ENCODE peak calls at places on chromosomes 3 and 15, in five cellular contexts. B is psoas muscle, P is mucosa of descending colon, A is upper lobe of left lung, O is PC-3. V is an unnamed sample. For H3K4me1 and H3K9me3, the result is how much of the 10 kb centered on the place peaks cover.

GRCh38 chr3:182083112-182083511 is 371.4 kb downstream of the SOX2 start:
- ATAC-seq in P (no peak), B (no peak), A (no peak), O (no peak), V (no peak)

GRCh38 chr3:26920579-26920978 is 298.0 kb downstream of the LRRC3B start:
- ATAC-seq in O (no peak), A (no peak), P (peak), B (no peak), V (no peak)

GRCh38 chr15:93289951-93290350 is 200.9 kb upstream of the RGMA start:
- ATAC-seq in A (no peak), O (no peak), B (no peak), P (no peak), V (no peak)

GRCh38 chr3:179949869-179950268 is 86.9 kb downstream of the PEX5L start:
- ATAC-seq in O (no peak), A (no peak), B (no peak), P (no peak), V (no peak)

GRCh38 chr15:29687204-29687768 is 135.0 kb downstream of the TJP1 start:
- ATAC-seq in O (no peak), B (no peak), A (no peak), P (peak), V (no peak)

GRCh38 chr3:53721187-53721946 is 124.9 kb downstream of the CHDH start:
- ATAC-seq in P (no peak), A (no peak), O (peak), B (no peak), V (no peak)

GRCh38 chr3:171347017-171347979 is 112.9 kb downstream of the TNIK start:
- ATAC-seq in B (peak), A (peak), O (peak), P (peak), V (no peak)

GRCh38 chr3:52108302-52109232 is 45.7 kb downstream of the POC1A start:
- ATAC-seq in A (no peak), O (no peak), B (peak), P (no peak), V (peak)

GRCh38 chr15:49387471-49387870 is 35.6 kb upstream of the FGF7 start:
- ATAC-seq in P (no peak), B (no peak), O (no peak), A (no peak), V (no peak)

GRCh38 chr3:125207949-125208568 is 4.5 kb downstream of the SLC12A8 start:
- ATAC-seq in A (no peak), O (no peak), P (no peak), B (no peak), V (no peak)

GRCh38 chr15:50183112-50183794 is 1.3 kb downstream of the SLC27A2 start:
- ATAC-seq in A (no peak), P (peak), B (no peak), O (no peak), V (no peak)

GRCh38 chr3:66989860-66990696 is 8.0 kb upstream of the KBTBD8 start:
- ATAC-seq in O (peak), P (no peak), B (no peak), A (no peak), V (no peak)

GRCh38 chr3:114639171-114639570 is 345.3 kb downstream of the TIGIT start:
- ATAC-seq in B (no peak), A (no peak), P (no peak), O (no peak), V (no peak)

GRCh38 chr15:50123861-50124556 is 5.0 kb upstream of the ATP8B4 start:
- ATAC-seq in P (no peak), A (no peak), O (no peak), B (no peak), V (no peak)

GRCh38 chr3:112803472-112803871 is 43.2 kb downstream of the CD200R1L start:
- ATAC-seq in O (no peak), A (no peak), P (no peak), B (no peak), V (no peak)

GRCh38 chr3:195224156-195224979 is 46.6 kb downstream of the XXYLT1 start:
- ATAC-seq in P (no peak), B (no peak), A (no peak), O (peak), V (no peak)

GRCh38 chr15:55253580-55253979 is 36.0 kb downstream of the RAB27A start:
- ATAC-seq in P (no peak), A (no peak), B (no peak), O (no peak), V (no peak)

GRCh38 chr3:133258358-133258757 is 141.5 kb upstream of the BFSP2 start:
- ATAC-seq in B (no peak), A (no peak), O (no peak), P (no peak), V (no peak)

DNA sequence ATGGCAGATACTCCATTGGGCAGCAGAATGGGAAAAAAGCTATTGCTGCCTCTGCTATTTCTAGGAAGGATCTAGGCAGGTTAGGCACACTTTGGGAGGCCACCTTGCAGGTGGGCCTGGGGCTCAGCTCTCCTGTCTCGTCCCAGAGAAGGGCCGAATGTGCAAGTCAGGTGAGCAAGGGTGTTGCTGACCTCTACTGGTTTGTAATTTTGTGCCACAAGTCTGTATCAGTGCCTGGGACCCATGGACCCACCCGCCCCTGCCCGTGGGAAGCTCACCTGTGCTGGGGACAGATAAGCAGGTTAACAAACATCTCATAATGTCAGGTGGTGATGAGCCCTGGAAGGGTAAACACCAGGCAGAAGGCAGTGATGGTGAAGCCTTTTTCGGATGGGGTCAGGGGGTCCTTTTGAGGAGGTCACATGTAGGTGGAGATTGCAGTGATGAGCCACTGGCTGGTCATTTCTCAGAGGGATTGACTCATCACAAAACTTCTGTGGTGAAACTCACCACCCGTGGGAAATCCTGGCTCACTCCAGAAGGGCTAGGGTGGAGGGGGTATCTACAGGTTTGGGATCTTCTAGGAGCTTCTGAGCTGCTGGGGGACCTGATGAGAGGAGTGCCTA is 161.3 kb downstream of the KLF13 start:
- ATAC-seq in O (no peak), A (no peak), P (peak), B (peak), V (peak)
- TF ChIP-seq CTCF in O (peak), A (no peak), P (no peak), B (no peak), V (no peak)

GRCh38 chr3:106331636-106332035 is 462.8 kb upstream of the CBLB start:
- ATAC-seq in A (no peak), O (no peak), P (no peak), B (no peak), V (no peak)

GRCh38 chr3:106332884-106333283 is 464.1 kb upstream of the CBLB start:
- ATAC-seq in P (no peak), A (no peak), B (peak), O (peak), V (no peak)

GRCh38 chr3:106329505-106329904 is 460.7 kb upstream of the CBLB start:
- ATAC-seq in O (no peak), B (no peak), A (no peak), P (no peak), V (no peak)

GRCh38 chr3:106333911-106334618 is 465.3 kb upstream of the CBLB start:
- ATAC-seq in B (peak), O (peak), P (no peak), A (no peak), V (no peak)

DNA sequence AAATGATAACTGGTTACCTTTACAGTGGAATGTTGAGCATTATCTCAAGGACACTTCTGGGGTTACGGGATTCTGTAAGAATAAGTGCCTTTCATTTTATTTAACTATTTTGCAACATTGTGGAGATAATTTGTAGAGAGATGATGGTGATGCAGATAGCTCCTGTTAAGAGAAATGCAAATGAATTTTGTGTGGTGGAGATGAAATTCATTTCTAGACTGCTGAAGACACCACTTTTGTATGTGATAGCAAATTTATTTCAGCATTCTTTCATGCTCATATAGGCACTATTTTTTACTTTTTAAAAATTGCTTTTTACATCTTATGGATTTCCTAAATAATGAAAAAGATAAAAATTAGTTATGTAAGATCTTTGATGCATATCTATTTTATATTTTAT is 463.3 kb upstream of the CBLB start:
- ATAC-seq in P (no peak), A (no peak), O (no peak), B (no peak), V (no peak)
- H3K4me1 ChIP-seq in P (under half), A (under half), O (half or more), B (under half), V (under half)

GRCh38 chr3:11407644-11408043 is 135.4 kb downstream of the ATG7 start:
- ATAC-seq in B (no peak), P (no peak), O (no peak), A (no peak), V (no peak)
- H3K9me3 ChIP-seq in B (under half), P (under half), O (under half), A (under half), V (under half)

DNA sequence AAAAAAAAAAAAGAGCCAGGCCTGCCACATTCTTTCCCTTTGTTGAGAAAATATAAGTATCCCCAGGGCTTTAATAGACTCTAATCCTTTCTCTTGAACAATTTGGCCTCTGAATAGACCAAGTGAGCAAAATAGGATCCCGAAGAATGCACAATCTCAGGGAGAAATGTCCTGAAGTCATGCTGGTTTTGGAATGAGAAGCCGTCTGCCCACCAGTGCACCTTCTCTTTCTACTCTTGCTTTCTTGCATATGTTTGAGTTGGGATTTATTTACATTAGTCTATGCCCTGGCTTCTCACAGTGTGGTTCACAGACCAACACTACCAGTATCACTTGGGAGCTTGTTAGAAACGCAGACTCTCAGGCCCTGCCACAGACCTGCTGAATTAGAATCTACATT is 153.0 kb downstream of the ZNF621 start:
- ATAC-seq in O (no peak), B (no peak), P (no peak), A (no peak), V (no peak)
- TF ChIP-seq CTCF in O (no peak), B (no peak), P (no peak), A (no peak), V (no peak)

GRCh38 chr15:57085267-57085666 is 166.8 kb downstream of the TCF12 start:
- ATAC-seq in O (peak), B (no peak), P (no peak), A (no peak), V (no peak)
- H3K4me1 ChIP-seq in O (under half), B (under half), P (under half), A (under half), V (under half)

GRCh38 chr3:20773320-20773984 is 587.4 kb upstream of the SGO1 start:
- ATAC-seq in P (no peak), O (no peak), B (no peak), A (no peak), V (no peak)

GRCh38 chr3:20772869-20773268 is 586.9 kb upstream of the SGO1 start:
- ATAC-seq in A (no peak), O (no peak), B (no peak), P (no peak), V (no peak)

DNA sequence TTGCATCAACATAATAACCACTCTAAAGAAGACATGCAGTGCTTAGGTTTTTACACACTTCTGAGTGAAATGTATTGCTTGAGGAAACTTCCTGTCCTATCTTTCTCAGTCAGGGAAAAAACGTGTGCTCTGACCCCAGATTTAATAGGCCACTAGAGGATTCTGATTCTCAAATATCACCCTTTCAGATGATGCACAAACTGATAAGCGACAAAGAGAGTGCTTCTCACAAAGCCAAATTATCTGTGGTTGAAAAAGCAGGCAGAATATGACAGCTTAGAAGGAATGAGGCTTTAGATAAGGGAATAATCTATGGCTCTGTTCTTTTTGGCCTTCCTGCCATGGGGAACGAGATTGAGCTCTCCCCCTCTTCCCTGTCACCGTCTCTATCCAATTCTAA is 583.4 kb upstream of the SGO1 start:
- ATAC-seq in P (no peak), O (no peak), B (no peak), A (no peak), V (no peak)
- H3K9me3 ChIP-seq in P (under half), O (under half), B (under half), A (under half), V (under half)

GRCh38 chr3:123320224-123320623 is 118.5 kb downstream of the SEC22A start:
- ATAC-seq in P (no peak), A (peak), O (no peak), B (no peak), V (no peak)

GRCh38 chr3:123315271-123315595 is 113.5 kb downstream of the SEC22A start:
- ATAC-seq in P (no peak), B (no peak), O (no peak), A (no peak), V (no peak)

GRCh38 chr3:123317716-123318115 is 116.0 kb downstream of the SEC22A start:
- ATAC-seq in B (no peak), A (no peak), P (no peak), O (no peak), V (no peak)

GRCh38 chr3:123319760-123320159 is 118.0 kb downstream of the SEC22A start:
- ATAC-seq in B (no peak), P (no peak), O (no peak), A (no peak), V (no peak)

DNA sequence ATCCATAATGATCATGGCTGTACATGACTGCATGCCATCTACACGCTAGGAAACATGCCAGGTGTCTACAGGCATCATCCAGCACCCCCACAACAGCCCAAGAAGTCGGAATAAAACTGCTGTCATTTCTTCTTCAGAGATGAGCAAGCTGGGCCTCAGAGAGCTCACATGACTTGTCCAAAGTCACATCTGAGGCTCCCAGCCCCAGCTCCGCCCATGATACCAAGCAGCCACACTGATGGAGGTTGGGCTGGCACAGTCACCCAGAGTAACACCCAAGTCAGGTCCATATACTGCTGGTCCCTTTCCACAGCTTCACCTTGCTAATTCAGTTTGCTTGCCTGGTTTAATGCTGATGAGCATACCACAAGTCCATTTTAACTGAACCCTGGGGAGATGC is 116.6 kb downstream of the SEC22A start:
- ATAC-seq in O (no peak), B (no peak), A (no peak), P (no peak), V (no peak)
- TF ChIP-seq CTCF in O (no peak), B (no peak), A (no peak), P (no peak), V (no peak)

DNA sequence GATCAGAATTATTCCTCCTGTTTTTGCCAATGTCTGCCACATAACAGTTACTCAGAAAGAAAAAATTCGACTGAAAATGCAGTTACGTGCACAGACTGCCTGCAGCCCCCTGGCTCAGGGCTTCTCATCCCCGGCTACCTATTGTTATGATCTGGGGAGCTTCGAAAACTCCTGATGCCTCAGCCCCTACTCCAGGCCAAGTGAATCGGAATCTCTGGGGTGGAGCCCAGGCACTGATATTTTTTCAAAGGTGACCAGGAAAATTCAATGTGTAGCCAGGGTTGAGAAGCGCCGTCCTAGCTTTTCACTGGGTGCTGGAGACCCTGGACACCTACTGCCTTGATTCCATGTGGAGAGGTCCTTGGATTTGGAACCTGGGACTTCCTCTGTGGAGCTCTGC is 8.5 kb downstream of the ADAMTS17 start:
- ATAC-seq in A (no peak), P (no peak), O (no peak), B (no peak), V (no peak)
- H3K4me1 ChIP-seq in A (under half), P (under half), O (under half), B (under half), V (under half)

GRCh38 chr15:79919090-79919748 is 22.4 kb upstream of the MTHFS start:
- ATAC-seq in B (no peak), O (no peak), A (no peak), P (no peak), V (no peak)
- H3K9me3 ChIP-seq in B (half or more), O (under half), A (half or more), P (half or more), V (under half)